ENCODE peak calls at places on chromosomes 1 and 21, in eight cellular contexts. One of them, this sample, is unnamed.

GRCh38 chr1:150516050-150516591 is 569 bp downstream of the FALEC start:
- DNase-seq in epithelial cell of proximal tubule: no peak
- DNase-seq in ecto neural progenitor cell: no peak
- DNase-seq in AG09309: no peak
- DNase-seq in progenitor cell of endocrine pancreas: no peak
- DNase-seq in RPMI7951: no peak
- DNase-seq in KG1: no peak
- DNase-seq in fibroblast of the aortic adventitia: peak
- DNase-seq in this sample: no peak

GRCh38 chr1:161200992-161201827 is 957 bp upstream of the NDUFS2 start:
- DNase-seq in epithelial cell of proximal tubule: no peak
- DNase-seq in AG09309: no peak
- DNase-seq in RPMI7951: peak
- DNase-seq in progenitor cell of endocrine pancreas: no peak
- DNase-seq in fibroblast of the aortic adventitia: peak
- DNase-seq in ecto neural progenitor cell: no peak
- DNase-seq in KG1: no peak
- DNase-seq in this sample: no peak

GRCh38 chr1:22799971-22800370 is 89.3 kb downstream of the EPHB2 start:
- DNase-seq in AG09309: no peak
- DNase-seq in KG1: no peak
- DNase-seq in epithelial cell of proximal tubule: no peak
- DNase-seq in progenitor cell of endocrine pancreas: no peak
- DNase-seq in RPMI7951: no peak
- DNase-seq in ecto neural progenitor cell: no peak
- DNase-seq in fibroblast of the aortic adventitia: no peak
- DNase-seq in this sample: no peak

GRCh38 chr1:156675715-156676311 is 1.4 kb downstream of the NES start:
- DNase-seq in RPMI7951: peak
- DNase-seq in fibroblast of the aortic adventitia: no peak
- DNase-seq in KG1: no peak
- DNase-seq in ecto neural progenitor cell: peak
- DNase-seq in AG09309: no peak
- DNase-seq in epithelial cell of proximal tubule: no peak
- DNase-seq in progenitor cell of endocrine pancreas: no peak
- DNase-seq in this sample: no peak

GRCh38 chr1:93519196-93519825 is 71.4 kb downstream of the FNBP1L start:
- DNase-seq in RPMI7951: peak
- DNase-seq in fibroblast of the aortic adventitia: peak
- DNase-seq in ecto neural progenitor cell: no peak
- DNase-seq in AG09309: no peak
- DNase-seq in epithelial cell of proximal tubule: no peak
- DNase-seq in progenitor cell of endocrine pancreas: no peak
- DNase-seq in KG1: no peak
- DNase-seq in this sample: no peak

GRCh38 chr21:39127506-39127905 is 55.7 kb downstream of the PSMG1 start:
- DNase-seq in KG1: no peak
- DNase-seq in progenitor cell of endocrine pancreas: no peak
- DNase-seq in ecto neural progenitor cell: no peak
- DNase-seq in epithelial cell of proximal tubule: no peak
- DNase-seq in fibroblast of the aortic adventitia: no peak
- DNase-seq in AG09309: no peak
- DNase-seq in RPMI7951: no peak
- DNase-seq in this sample: no peak

GRCh38 chr1:232952514-232953175 is 2.2 kb downstream of the NTPCR start:
- DNase-seq in RPMI7951: peak
- DNase-seq in ecto neural progenitor cell: peak
- DNase-seq in progenitor cell of endocrine pancreas: peak
- DNase-seq in AG09309: no peak
- DNase-seq in epithelial cell of proximal tubule: no peak
- DNase-seq in KG1: no peak
- DNase-seq in fibroblast of the aortic adventitia: peak
- DNase-seq in this sample: no peak

GRCh38 chr1:44500181-44501021 is 95.3 kb downstream of the RNF220 start:
- DNase-seq in KG1: no peak
- DNase-seq in epithelial cell of proximal tubule: no peak
- DNase-seq in ecto neural progenitor cell: peak
- DNase-seq in progenitor cell of endocrine pancreas: no peak
- DNase-seq in RPMI7951: no peak
- DNase-seq in AG09309: no peak
- DNase-seq in fibroblast of the aortic adventitia: no peak
- DNase-seq in this sample: no peak

GRCh38 chr1:51313268-51313852 is 17.0 kb downstream of the TTC39A start:
- DNase-seq in progenitor cell of endocrine pancreas: no peak
- DNase-seq in AG09309: no peak
- DNase-seq in fibroblast of the aortic adventitia: no peak
- DNase-seq in RPMI7951: no peak
- DNase-seq in ecto neural progenitor cell: no peak
- DNase-seq in KG1: no peak
- DNase-seq in epithelial cell of proximal tubule: no peak
- DNase-seq in this sample: no peak

GRCh38 chr1:107523061-107523460 is 382.2 kb downstream of the NTNG1 start:
- DNase-seq in AG09309: no peak
- DNase-seq in fibroblast of the aortic adventitia: no peak
- DNase-seq in RPMI7951: no peak
- DNase-seq in KG1: no peak
- DNase-seq in progenitor cell of endocrine pancreas: no peak
- DNase-seq in ecto neural progenitor cell: no peak
- DNase-seq in epithelial cell of proximal tubule: no peak
- DNase-seq in this sample: no peak

GRCh38 chr1:160116277-160117147 is 953 bp downstream of the ATP1A2 start:
- DNase-seq in ecto neural progenitor cell: no peak
- DNase-seq in epithelial cell of proximal tubule: no peak
- DNase-seq in AG09309: no peak
- DNase-seq in progenitor cell of endocrine pancreas: no peak
- DNase-seq in fibroblast of the aortic adventitia: peak
- DNase-seq in RPMI7951: no peak
- DNase-seq in KG1: no peak
- DNase-seq in this sample: no peak

GRCh38 chr1:154860154-154860870 is 9.8 kb downstream of the KCNN3 start:
- DNase-seq in epithelial cell of proximal tubule: no peak
- DNase-seq in RPMI7951: peak
- DNase-seq in fibroblast of the aortic adventitia: no peak
- DNase-seq in KG1: no peak
- DNase-seq in ecto neural progenitor cell: no peak
- DNase-seq in AG09309: no peak
- DNase-seq in progenitor cell of endocrine pancreas: no peak
- DNase-seq in this sample: no peak

GRCh38 chr21:38954450-38955059 is 148.8 kb downstream of the ETS2 start:
- DNase-seq in epithelial cell of proximal tubule: no peak
- DNase-seq in KG1: no peak
- DNase-seq in RPMI7951: no peak
- DNase-seq in progenitor cell of endocrine pancreas: no peak
- DNase-seq in ecto neural progenitor cell: no peak
- DNase-seq in fibroblast of the aortic adventitia: no peak
- DNase-seq in AG09309: no peak
- DNase-seq in this sample: no peak

GRCh38 chr1:157496121-157496526 is 56.2 kb downstream of the FCRL5 start:
- DNase-seq in RPMI7951: peak
- DNase-seq in AG09309: no peak
- DNase-seq in epithelial cell of proximal tubule: no peak
- DNase-seq in ecto neural progenitor cell: no peak
- DNase-seq in KG1: peak
- DNase-seq in progenitor cell of endocrine pancreas: peak
- DNase-seq in fibroblast of the aortic adventitia: peak
- DNase-seq in this sample: no peak

GRCh38 chr1:15847100-15847892 is at the start of gene SPEN:
- DNase-seq in KG1: peak
- DNase-seq in RPMI7951: peak
- DNase-seq in fibroblast of the aortic adventitia: peak
- DNase-seq in ecto neural progenitor cell: peak
- DNase-seq in epithelial cell of proximal tubule: peak
- DNase-seq in AG09309: peak
- DNase-seq in progenitor cell of endocrine pancreas: peak
- DNase-seq in this sample: peak

GRCh38 chr1:91795601-91796389 is 90.2 kb downstream of the TGFBR3 start:
- DNase-seq in KG1: no peak
- DNase-seq in progenitor cell of endocrine pancreas: no peak
- DNase-seq in AG09309: peak
- DNase-seq in RPMI7951: no peak
- DNase-seq in epithelial cell of proximal tubule: no peak
- DNase-seq in ecto neural progenitor cell: no peak
- DNase-seq in fibroblast of the aortic adventitia: peak
- DNase-seq in this sample: no peak

GRCh38 chr1:220272841-220273090 is 513 bp upstream of the RAB3GAP2 start:
- DNase-seq in KG1: no peak
- DNase-seq in epithelial cell of proximal tubule: no peak
- DNase-seq in fibroblast of the aortic adventitia: no peak
- DNase-seq in progenitor cell of endocrine pancreas: no peak
- DNase-seq in AG09309: no peak
- DNase-seq in ecto neural progenitor cell: no peak
- DNase-seq in RPMI7951: no peak
- DNase-seq in this sample: no peak

GRCh38 chr1:89518116-89518780 is 6.4 kb upstream of the LRRC8B start:
- DNase-seq in fibroblast of the aortic adventitia: no peak
- DNase-seq in RPMI7951: peak
- DNase-seq in KG1: no peak
- DNase-seq in ecto neural progenitor cell: no peak
- DNase-seq in epithelial cell of proximal tubule: no peak
- DNase-seq in progenitor cell of endocrine pancreas: no peak
- DNase-seq in AG09309: no peak
- DNase-seq in this sample: no peak

GRCh38 chr1:198534540-198535413 is 5.7 kb downstream of the ATP6V1G3 start:
- DNase-seq in AG09309: no peak
- DNase-seq in ecto neural progenitor cell: no peak
- DNase-seq in progenitor cell of endocrine pancreas: no peak
- DNase-seq in epithelial cell of proximal tubule: no peak
- DNase-seq in RPMI7951: no peak
- DNase-seq in fibroblast of the aortic adventitia: no peak
- DNase-seq in KG1: no peak
- DNase-seq in this sample: no peak

GRCh38 chr1:101262601-101263348 is 26.0 kb downstream of the S1PR1 start:
- DNase-seq in RPMI7951: peak
- DNase-seq in fibroblast of the aortic adventitia: no peak
- DNase-seq in AG09309: no peak
- DNase-seq in progenitor cell of endocrine pancreas: no peak
- DNase-seq in KG1: peak
- DNase-seq in ecto neural progenitor cell: no peak
- DNase-seq in epithelial cell of proximal tubule: no peak
- DNase-seq in this sample: no peak